ENCODE peak calls at places on chromosomes 12 and 14, in eight cellular contexts. O is KBM-7; E is activated T-cell treated with anti-CD3 and anti-CD28 coated beads for 1 hour; D is brain pericyte; L is activated effector memory CD4-positive, alpha-beta T cell treated with anti-CD3 and anti-CD28 coated beads, Interleukin-2, amount 50 U/mL, for 16 hours; J is Kasumi-1; Z is endothelial cell; B is germinal center. R is an unnamed sample.

GRCh38 chr12:4270670-4271432 is 2.7 kb upstream of the CCND2 start:
- DNase-seq in O (peak), E (peak), D (no peak), L (peak), J (peak), Z (peak), B (peak), R (no peak)

GRCh38 chr12:41621288-41621687 is 433.2 kb downstream of the PDZRN4 start:
- DNase-seq in O (no peak), E (no peak), D (no peak), L (no peak), J (no peak), Z (no peak), B (no peak), R (no peak)

GRCh38 chr14:104563742-104564615 is 15.6 kb upstream of the C14orf180 start:
- DNase-seq in O (peak), E (peak), D (no peak), L (peak), J (peak), Z (peak), B (peak), R (peak)

GRCh38 chr14:28765169-28765906 is 1.2 kb upstream of the FOXG1 start:
- DNase-seq in O (no peak), E (no peak), D (no peak), L (no peak), J (no peak), Z (no peak), B (no peak), R (no peak)

GRCh38 chr12:62438098-62438692 is 28.4 kb upstream of the MON2 start:
- DNase-seq in O (peak), E (peak), D (no peak), L (peak), J (peak), Z (peak), B (peak), R (peak)

GRCh38 chr14:98957211-98958047 is 314.6 kb downstream of the BCL11B start:
- DNase-seq in O (no peak), E (no peak), D (no peak), L (peak), J (no peak), Z (no peak), B (no peak), R (peak)

GRCh38 chr12:50971946-50972345 is 19.6 kb downstream of the HIGD1C start:
- DNase-seq in O (no peak), E (no peak), D (no peak), L (no peak), J (no peak), Z (no peak), B (no peak), R (no peak)

GRCh38 chr14:102913341-102914211 is 8.9 kb upstream of the AMN start:
- DNase-seq in O (no peak), E (no peak), D (no peak), L (peak), J (no peak), Z (no peak), B (no peak), R (no peak)

GRCh38 chr14:64201296-64201695 is 92.9 kb downstream of the ESR2 start:
- DNase-seq in O (no peak), E (no peak), D (no peak), L (no peak), J (no peak), Z (no peak), B (no peak), R (no peak)

GRCh38 chr14:89372156-89372555 is 44.9 kb downstream of the FOXN3 start:
- DNase-seq in O (no peak), E (no peak), D (no peak), L (no peak), J (no peak), Z (no peak), B (no peak), R (no peak)

GRCh38 chr14:89617471-89618291 is 200.6 kb upstream of the FOXN3 start:
- DNase-seq in O (peak), E (no peak), D (no peak), L (peak), J (peak), Z (peak), B (peak), R (peak)

GRCh38 chr14:95460647-95461478 is 55.6 kb downstream of the SYNE3 start:
- DNase-seq in O (no peak), E (no peak), D (peak), L (no peak), J (no peak), Z (peak), B (no peak), R (peak)

GRCh38 chr14:55129428-55130193 is 559 bp downstream of the LGALS3 start:
- DNase-seq in O (peak), E (peak), D (no peak), L (peak), J (peak), Z (peak), B (peak), R (peak)

GRCh38 chr14:70188608-70189540 is at the start of gene SLC8A3:
- DNase-seq in O (peak), E (no peak), D (no peak), L (no peak), J (no peak), Z (peak), B (peak), R (peak)

GRCh38 chr12:123139926-123140674 is 10.8 kb downstream of the PITPNM2 start:
- DNase-seq in O (peak), E (no peak), D (no peak), L (no peak), J (no peak), Z (no peak), B (no peak), R (peak)

GRCh38 chr12:114480309-114481199 is 74.6 kb upstream of the TBX5 start:
- DNase-seq in O (no peak), E (no peak), D (no peak), L (no peak), J (no peak), Z (no peak), B (no peak), R (no peak)

GRCh38 chr12:44314007-44314500 is 478.2 kb downstream of the TMEM117 start:
- DNase-seq in O (no peak), E (no peak), D (no peak), L (no peak), J (no peak), Z (no peak), B (no peak), R (no peak)

GRCh38 chr12:91651728-91652127 is 469.1 kb upstream of the DCN start:
- DNase-seq in O (no peak), E (no peak), D (peak), L (no peak), J (no peak), Z (no peak), B (no peak), R (no peak)

GRCh38 chr14:31880935-31881334 is 196.2 kb upstream of the ARHGAP5 start:
- DNase-seq in O (no peak), E (no peak), D (no peak), L (no peak), J (no peak), Z (no peak), B (no peak), R (peak)

GRCh38 chr14:68877993-68878575 is 85.2 kb upstream of the ZFP36L1 start:
- DNase-seq in O (no peak), E (no peak), D (no peak), L (peak), J (no peak), Z (no peak), B (no peak), R (no peak)

GRCh38 chr14:22448035-22448904 is 140.8 kb downstream of the DAD1 start:
- DNase-seq in O (peak), E (no peak), D (no peak), L (no peak), J (peak), Z (no peak), B (peak), R (no peak)

GRCh38 chr14:91343051-91343450 is 74.6 kb downstream of the CCDC88C start:
- DNase-seq in O (no peak), E (no peak), D (no peak), L (no peak), J (no peak), Z (no peak), B (no peak), R (no peak)

GRCh38 chr14:95043314-95043713 is 114.0 kb downstream of the DICER1 start:
- DNase-seq in O (no peak), E (no peak), D (no peak), L (peak), J (no peak), Z (no peak), B (no peak), R (no peak)

GRCh38 chr12:91432079-91432478 is 249.5 kb upstream of the DCN start:
- DNase-seq in O (no peak), E (no peak), D (no peak), L (no peak), J (no peak), Z (no peak), B (no peak), R (no peak)

GRCh38 chr14:89719371-89720075 is 235.0 kb downstream of the EFCAB11 start:
- DNase-seq in O (peak), E (no peak), D (no peak), L (no peak), J (peak), Z (no peak), B (no peak), R (no peak)

GRCh38 chr14:52068741-52069616 is at the start of gene NID2:
- DNase-seq in O (peak), E (no peak), D (peak), L (peak), J (peak), Z (peak), B (peak), R (peak)

GRCh38 chr14:61889914-61890351 is 127.7 kb downstream of the SNAPC1 start:
- DNase-seq in O (no peak), E (no peak), D (no peak), L (no peak), J (no peak), Z (no peak), B (peak), R (no peak)

GRCh38 chr14:68074765-68075381 is 255.3 kb downstream of the RAD51B start:
- DNase-seq in O (no peak), E (no peak), D (no peak), L (no peak), J (no peak), Z (no peak), B (no peak), R (no peak)

GRCh38 chr12:53844989-53845836 is 93.4 kb upstream of the HOXC13 start:
- DNase-seq in O (no peak), E (no peak), D (no peak), L (no peak), J (no peak), Z (no peak), B (no peak), R (peak)

GRCh38 chr12:111067498-111067897 is 147.1 kb upstream of the MYL2 start:
- DNase-seq in O (no peak), E (no peak), D (no peak), L (no peak), J (no peak), Z (no peak), B (no peak), R (no peak)

GRCh38 chr14:32329146-32329545 is at the start of gene AKAP6:
- DNase-seq in O (no peak), E (no peak), D (no peak), L (no peak), J (no peak), Z (no peak), B (no peak), R (no peak)

GRCh38 chr12:60101715-60102114 is 505.9 kb downstream of the SLC16A7 start:
- DNase-seq in O (no peak), E (no peak), D (no peak), L (no peak), J (no peak), Z (no peak), B (no peak), R (no peak)

GRCh38 chr14:95514131-95515079 is 2.0 kb downstream of the SYNE3 start:
- DNase-seq in O (no peak), E (no peak), D (no peak), L (peak), J (no peak), Z (no peak), B (no peak), R (no peak)

GRCh38 chr12:100365411-100365810 is 8.5 kb downstream of the SLC17A8 start:
- DNase-seq in O (no peak), E (no peak), D (no peak), L (no peak), J (no peak), Z (no peak), B (no peak), R (no peak)

GRCh38 chr12:1453801-1454200 is 140.6 kb downstream of the FBXL14 start:
- DNase-seq in O (no peak), E (no peak), D (no peak), L (no peak), J (no peak), Z (no peak), B (no peak), R (no peak)